ENCODE peak calls at places on chromosomes 11 and 22, in four cellular contexts. Y is left ventricle myocardium inferior, L is body of pancreas, E is NCI-H1105. F is an unnamed sample.

GRCh38 chr22:42922374-42923177 is 65.5 kb upstream of the ARFGAP3 start:
- DNase-seq in Y (no peak), L (no peak), E (no peak), F (no peak)

GRCh38 chr22:46731246-46732040 is 6.6 kb downstream of the CERK start:
- DNase-seq in Y (peak), L (peak), E (peak), F (no peak)

GRCh38 chr22:37018815-37019308 is 385 bp downstream of the TST start:
- DNase-seq in Y (peak), L (peak), E (peak), F (no peak)

GRCh38 chr11:88590366-88590765 is 252.8 kb upstream of the CTSC start:
- DNase-seq in Y (no peak), L (no peak), E (no peak), F (no peak)

GRCh38 chr22:43995057-43995685 is 28.9 kb upstream of the PARVB start:
- DNase-seq in Y (no peak), L (no peak), E (no peak), F (no peak)

GRCh38 chr11:73818838-73819237 is 31.2 kb downstream of the MRPL48 start:
- DNase-seq in Y (no peak), L (no peak), E (no peak), F (no peak)

GRCh38 chr22:27004434-27004833 is 347.0 kb downstream of the MIAT start:
- DNase-seq in Y (no peak), L (no peak), E (no peak), F (no peak)

GRCh38 chr11:78564037-78564888 is 10.4 kb downstream of the NARS2 start:
- DNase-seq in Y (no peak), L (peak), E (peak), F (no peak)

GRCh38 chr22:30733081-30733680 is 38.5 kb downstream of the OSBP2 start:
- DNase-seq in Y (no peak), L (no peak), E (no peak), F (no peak)

GRCh38 chr11:26621147-26621546 is 49.1 kb upstream of the MUC15 start:
- DNase-seq in Y (no peak), L (no peak), E (no peak), F (peak)

GRCh38 chr11:112759418-112759817 is 201.8 kb upstream of the NCAM1 start:
- DNase-seq in Y (no peak), L (no peak), E (no peak), F (no peak)

GRCh38 chr22:19592464-19592863 is 68.3 kb upstream of the CLDN5 start:
- DNase-seq in Y (no peak), L (no peak), E (no peak), F (no peak)

GRCh38 chr11:61791737-61792309 is 576 bp downstream of the TMEM258 start:
- DNase-seq in Y (peak), L (peak), E (peak), F (peak)

GRCh38 chr22:39814899-39815298 is 78.7 kb downstream of the ENTHD1 start:
- DNase-seq in Y (no peak), L (no peak), E (no peak), F (no peak)

GRCh38 chr22:24521791-24522245 is 26.7 kb downstream of the UPB1 start:
- DNase-seq in Y (no peak), L (peak), E (peak), F (peak)

GRCh38 chr22:27705391-27706080 is 96.0 kb downstream of the MN1 start:
- DNase-seq in Y (no peak), L (no peak), E (no peak), F (no peak)